ENCODE peak calls at places on chromosomes 16 and 17, in ten cellular contexts. Q is A549, L is dorsolateral prefrontal cortex, C is adrenal gland, S is tibial artery, E is PC-9, G is pancreas, M is fibroblast of villous mesenchyme, U is BE2C, O is body of pancreas. D is an unnamed sample.

GRCh38 chr16:87765473-87765775 is 362 bp downstream of the KLHDC4 start:
- DNase-seq in Q (no peak), M (no peak), O (no peak), L (no peak), C (no peak), G (no peak), U (no peak), S (no peak), E (no peak), D (no peak)

GRCh38 chr16:63005356-63005755 is 969.1 kb upstream of the CDH8 start:
- DNase-seq in Q (no peak), O (no peak), E (no peak), U (peak), G (no peak), M (no peak), C (no peak), L (no peak), S (no peak), D (no peak)

GRCh38 chr17:80939151-80940145 is 52.2 kb upstream of the CHMP6 start:
- DNase-seq in U (no peak), G (no peak), O (no peak), S (no peak), Q (no peak), L (no peak), M (no peak), E (no peak), C (no peak), D (no peak)

GRCh38 chr17:45171338-45172231 is 9.9 kb downstream of the HEXIM2 start:
- DNase-seq in Q (peak), G (peak), S (peak), E (peak), O (peak), M (no peak), C (no peak), L (no peak), U (no peak), D (no peak)

GRCh38 chr17:18184143-18185007 is 747 bp downstream of the ALKBH5 start:
- DNase-seq in G (peak), C (peak), Q (no peak), U (peak), O (peak), M (peak), L (peak), S (peak), E (no peak), D (peak)

GRCh38 chr17:73334771-73335513 is 23.1 kb upstream of the CDC42EP4 start:
- DNase-seq in G (no peak), S (no peak), U (no peak), M (no peak), E (no peak), L (no peak), Q (no peak), O (peak), C (no peak), D (no peak)

GRCh38 chr16:61934591-61934990 is 101.6 kb downstream of the CDH8 start:
- DNase-seq in L (no peak), E (no peak), O (no peak), Q (no peak), M (no peak), S (no peak), C (no peak), U (no peak), G (no peak), D (no peak)

GRCh38 chr17:66177048-66177447 is 14.9 kb downstream of the CEP112 start:
- DNase-seq in Q (no peak), M (no peak), O (no peak), E (no peak), S (no peak), C (no peak), G (no peak), U (no peak), L (no peak), D (no peak)

GRCh38 chr16:89732918-89733242 is 11.5 kb downstream of the ZNF276 start:
- DNase-seq in O (no peak), C (no peak), U (no peak), G (no peak), E (peak), Q (no peak), L (no peak), S (no peak), M (no peak), D (no peak)

GRCh38 chr17:48483004-48483403 is 47.8 kb downstream of the HOXB1 start:
- DNase-seq in U (no peak), E (no peak), S (no peak), L (no peak), Q (no peak), M (no peak), O (no peak), G (no peak), C (no peak), D (no peak)

GRCh38 chr16:66228791-66229190 is 137.7 kb upstream of the CDH5 start:
- DNase-seq in L (no peak), C (no peak), S (no peak), U (no peak), O (no peak), M (peak), E (no peak), Q (no peak), G (no peak), D (peak)

GRCh38 chr17:15290605-15291004 is 25.5 kb upstream of the PMP22 start:
- DNase-seq in M (no peak), C (no peak), Q (no peak), O (no peak), G (no peak), E (no peak), U (no peak), S (no peak), L (no peak), D (peak)

GRCh38 chr17:4786516-4786915 is 352 bp upstream of the VMO1 start:
- DNase-seq in O (no peak), S (no peak), L (no peak), G (no peak), E (no peak), M (no peak), Q (no peak), U (no peak), C (no peak), D (peak)

GRCh38 chr17:33014751-33015150 is 23.1 kb downstream of the SPACA3 start:
- DNase-seq in Q (peak), M (peak), G (peak), L (no peak), S (no peak), O (peak), U (no peak), C (no peak), E (no peak), D (no peak)

GRCh38 chr16:719815-720506 is 985 bp upstream of the ANTKMT start:
- DNase-seq in G (no peak), L (no peak), Q (peak), U (peak), M (no peak), S (no peak), E (no peak), O (no peak), C (no peak), D (no peak)
- TF ChIP-seq CTCF in G (no peak), L (peak), Q (peak), U (peak), M (peak), S (no peak), E (no peak), O (no peak), C (no peak), D (peak)

GRCh38 chr16:57998484-57998883 is 2.0 kb downstream of the ZNF319 start:
- DNase-seq in S (no peak), U (peak), L (no peak), Q (no peak), M (peak), C (no peak), O (no peak), E (peak), G (no peak), D (peak)

GRCh38 chr16:57997528-57998265 is 2.8 kb downstream of the ZNF319 start:
- DNase-seq in M (no peak), U (peak), Q (no peak), L (no peak), E (no peak), S (no peak), G (no peak), O (no peak), C (no peak), D (no peak)

GRCh38 chr16:57999971-58000705 is at the start of gene ZNF319:
- DNase-seq in L (no peak), M (peak), S (no peak), E (no peak), C (peak), O (no peak), U (no peak), Q (no peak), G (no peak), D (no peak)

GRCh38 chr16:57999366-57999970 is 1.0 kb downstream of the ZNF319 start:
- DNase-seq in O (no peak), Q (no peak), M (peak), L (no peak), S (no peak), E (no peak), G (no peak), C (no peak), U (no peak), D (no peak)

GRCh38 chr16:57998992-57999365 is 1.5 kb downstream of the ZNF319 start:
- DNase-seq in S (no peak), Q (no peak), L (no peak), U (no peak), O (no peak), C (no peak), E (no peak), M (no peak), G (no peak), D (peak)
- H3K4me3 ChIP-seq in S (no peak), Q (peak), L (no peak), U (no peak), O (no peak), C (no peak), E (peak), M (peak), G (no peak), D (peak)

GRCh38 chr16:69378036-69378435 is 7.8 kb downstream of the TERF2 start:
- DNase-seq in E (no peak), U (no peak), S (no peak), Q (no peak), L (no peak), M (no peak), O (no peak), G (no peak), C (no peak), D (no peak)

GRCh38 chr16:69382421-69382820 is 3.4 kb downstream of the TERF2 start:
- DNase-seq in Q (no peak), L (no peak), U (no peak), C (no peak), O (no peak), G (no peak), E (no peak), M (no peak), S (no peak), D (no peak)

GRCh38 chr16:69378760-69379159 is 7.0 kb downstream of the TERF2 start:
- DNase-seq in C (no peak), U (no peak), E (no peak), M (no peak), Q (no peak), G (no peak), O (no peak), L (no peak), S (no peak), D (peak)

GRCh38 chr16:69384974-69385373 is 833 bp downstream of the TERF2 start:
- DNase-seq in U (no peak), C (no peak), S (no peak), E (no peak), M (no peak), L (no peak), Q (no peak), O (no peak), G (no peak), D (no peak)

DNA sequence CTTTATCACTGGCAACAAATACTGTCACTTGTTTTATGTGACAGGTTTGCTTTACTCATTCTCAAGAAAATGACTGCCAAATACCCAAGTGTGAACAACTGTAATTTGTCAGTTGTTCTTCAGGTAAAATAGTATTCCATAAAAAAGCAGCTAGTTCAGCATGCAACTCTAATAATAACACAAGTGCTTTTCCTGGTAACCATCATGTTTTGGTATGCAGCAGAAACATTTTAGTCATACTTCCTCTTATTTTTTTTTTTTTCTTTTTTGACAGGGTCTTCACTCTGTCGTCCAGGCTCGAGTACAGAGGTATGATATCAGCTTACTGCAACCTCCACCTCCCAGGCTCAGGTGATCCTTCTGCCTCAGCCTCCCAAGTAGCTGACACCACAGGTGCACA is 4.6 kb downstream of the TERF2 start:
- DNase-seq in C (no peak), S (no peak), U (no peak), E (no peak), M (no peak), L (no peak), Q (no peak), G (no peak), O (no peak), D (peak)
- TF ChIP-seq CTCF in C (no peak), S (no peak), U (no peak), E (no peak), M (no peak), L (no peak), Q (no peak), G (no peak), O (no peak), D (no peak)

DNA sequence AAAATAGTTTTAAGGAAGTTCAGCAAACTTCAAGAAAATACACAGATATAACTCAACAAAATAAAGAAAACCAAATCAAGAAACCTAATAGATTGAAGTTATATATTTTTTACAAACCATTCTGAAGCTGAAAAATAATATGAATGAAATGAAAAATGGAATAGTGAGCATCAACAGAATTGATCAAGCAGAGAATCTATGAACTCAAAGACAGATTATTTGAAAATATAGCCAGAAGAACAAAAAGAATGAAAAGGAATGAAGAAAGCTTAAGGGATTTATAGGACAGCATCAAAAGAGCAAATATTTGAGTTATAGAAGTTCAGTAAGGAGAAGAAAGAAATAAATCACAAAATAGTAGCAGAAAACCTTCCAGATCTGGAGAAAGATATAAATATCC is 37.8 kb downstream of the CDR2 start:
- DNase-seq in O (no peak), G (no peak), L (no peak), E (no peak), C (no peak), U (no peak), M (no peak), S (no peak), Q (no peak), D (no peak)
- H3K4me3 ChIP-seq in O (no peak), G (no peak), L (no peak), E (no peak), C (no peak), U (no peak), M (no peak), S (no peak), Q (no peak), D (no peak)

DNA sequence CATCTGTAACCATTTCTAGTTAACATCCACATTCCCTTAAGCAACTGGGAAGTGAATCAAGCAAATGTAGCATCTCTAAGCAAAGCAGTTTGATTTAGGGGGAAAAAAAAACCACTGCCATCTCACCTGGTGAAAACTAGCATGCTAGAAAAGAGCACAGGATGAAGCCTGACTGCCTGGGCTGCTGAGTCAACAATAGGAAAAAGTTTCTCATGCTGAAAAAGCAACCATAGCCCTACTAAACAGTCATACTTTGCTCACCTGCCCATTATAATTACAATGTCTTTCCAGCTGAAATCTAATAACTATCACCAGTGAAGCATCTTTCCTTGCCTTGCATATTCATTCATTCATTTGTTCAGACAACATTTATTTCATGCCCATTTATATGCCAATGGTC is 139.4 kb downstream of the ANKFN1 start:
- DNase-seq in E (no peak), Q (no peak), M (no peak), O (no peak), S (no peak), C (no peak), L (no peak), U (no peak), G (no peak), D (peak)
- TF ChIP-seq CTCF in E (no peak), Q (no peak), M (no peak), O (no peak), S (no peak), C (no peak), L (no peak), U (no peak), G (no peak), D (no peak)

GRCh38 chr17:50781167-50781566 is 13.8 kb upstream of the ANKRD40CL start:
- DNase-seq in E (no peak), C (no peak), S (no peak), M (no peak), U (no peak), O (no peak), G (no peak), L (no peak), Q (no peak), D (no peak)
- H3K4me3 ChIP-seq in E (no peak), C (peak), S (peak), M (peak), U (no peak), O (no peak), G (no peak), L (peak), Q (no peak), D (peak)

GRCh38 chr16:84507011-84507982 is 2.8 kb upstream of the MEAK7 start:
- DNase-seq in E (no peak), U (no peak), S (no peak), O (no peak), Q (no peak), G (no peak), C (no peak), L (no peak), M (no peak), D (no peak)
- TF ChIP-seq CTCF in E (no peak), U (no peak), S (no peak), O (no peak), Q (no peak), G (no peak), C (no peak), L (no peak), M (no peak), D (no peak)